ENCODE peak calls at places on chromosomes 11 and 22, in six cellular contexts. P, T, A, S, Q and K are unnamed samples.

GRCh38 chr11:19853901-19854300 is 141.3 kb downstream of the NAV2 start:
- DNase-seq in Q (no peak), T (no peak), A (no peak), P (no peak), S (no peak), K (no peak)

GRCh38 chr22:24592144-24592845 is 578 bp downstream of the LRRC75B start:
- DNase-seq in S (peak), T (peak), P (no peak), Q (peak), A (no peak), K (no peak)

GRCh38 chr11:29448246-29448877 is 568.5 kb downstream of the KCNA4 start:
- DNase-seq in Q (no peak), P (no peak), A (peak), T (no peak), S (no peak), K (no peak)

GRCh38 chr11:33542921-33543320 is 157.7 kb downstream of the C11orf91 start:
- DNase-seq in S (no peak), Q (peak), A (peak), T (peak), P (peak), K (peak)

GRCh38 chr11:70948416-70948815 is 304.0 kb downstream of the SHANK2 start:
- DNase-seq in Q (no peak), S (no peak), T (no peak), A (no peak), P (no peak), K (no peak)

GRCh38 chr22:42688914-42689275 is 31.8 kb downstream of the A4GALT start:
- DNase-seq in P (no peak), S (no peak), Q (no peak), A (no peak), T (no peak), K (no peak)

GRCh38 chr22:49953680-49954344 is 6.8 kb upstream of the PIM3 start:
- DNase-seq in Q (no peak), A (no peak), T (no peak), S (no peak), P (no peak), K (no peak)

GRCh38 chr11:36034572-36035331 is 90.9 kb downstream of the LDLRAD3 start:
- DNase-seq in A (peak), T (no peak), P (no peak), S (no peak), Q (peak), K (peak)

GRCh38 chr22:37996079-37996478 is 11.7 kb upstream of the SOX10 start:
- DNase-seq in A (no peak), S (no peak), T (no peak), Q (no peak), P (no peak), K (no peak)

GRCh38 chr11:11211888-11212287 is 141.2 kb downstream of the CSNK2A3 start:
- DNase-seq in P (no peak), Q (no peak), S (no peak), T (no peak), A (no peak), K (no peak)

GRCh38 chr11:115644846-115645245 is 140.6 kb upstream of the CADM1 start:
- DNase-seq in A (no peak), P (no peak), Q (no peak), S (no peak), T (no peak), K (no peak)

GRCh38 chr11:26947379-26947844 is 46.5 kb upstream of the FIBIN start:
- DNase-seq in S (no peak), A (no peak), P (peak), T (peak), Q (peak), K (peak)

GRCh38 chr11:12777208-12777874 is 103.1 kb downstream of the TEAD1 start:
- DNase-seq in P (no peak), A (no peak), Q (peak), S (no peak), T (no peak), K (no peak)

GRCh38 chr22:47765757-47766156 is 1003.3 kb downstream of the TBC1D22A start:
- DNase-seq in A (no peak), Q (no peak), P (no peak), T (no peak), S (no peak), K (no peak)

GRCh38 chr11:44848203-44848962 is 102.3 kb downstream of the TP53I11 start:
- DNase-seq in P (no peak), T (no peak), Q (no peak), A (no peak), S (no peak), K (no peak)

GRCh38 chr11:18490319-18490718 is 34.7 kb downstream of the LDHAL6A start:
- DNase-seq in P (no peak), T (no peak), Q (no peak), A (no peak), S (no peak), K (no peak)

GRCh38 chr22:45239378-45240136 is 1.1 kb downstream of the KIAA0930 start:
- DNase-seq in A (no peak), P (no peak), Q (no peak), T (no peak), S (no peak), K (no peak)

GRCh38 chr22:28822930-28823481 is 22.6 kb upstream of the XBP1 start:
- DNase-seq in T (no peak), Q (no peak), S (no peak), A (no peak), P (no peak), K (no peak)

GRCh38 chr11:43810929-43811596 is 69.6 kb upstream of the ALKBH3 start:
- DNase-seq in P (no peak), Q (no peak), A (no peak), S (no peak), T (no peak), K (no peak)
- TF ChIP-seq CTCF in P (peak), Q (peak), A (peak), S (no peak), T (peak), K (peak)

DNA sequence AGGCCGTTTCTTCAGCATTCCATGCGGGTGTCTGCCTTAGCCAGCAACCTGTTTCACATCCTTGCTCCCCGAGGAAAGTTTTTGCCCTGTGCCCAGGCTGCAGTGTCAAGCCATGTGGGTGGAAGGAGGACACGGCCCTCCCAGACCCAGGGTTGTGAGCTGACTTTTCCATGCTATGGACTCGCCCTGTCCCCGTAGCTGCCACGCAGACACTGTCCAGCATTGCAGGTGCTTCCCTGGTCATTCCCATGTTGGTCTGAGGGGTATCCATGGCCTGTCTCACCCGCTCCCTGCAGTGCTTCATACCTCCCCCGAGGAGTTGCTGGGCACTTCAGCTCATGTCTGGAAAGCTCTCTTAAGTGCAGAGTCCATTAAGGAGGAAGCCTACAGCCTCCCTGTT is 2.9 kb downstream of the DAGLA start:
- DNase-seq in T (no peak), Q (no peak), P (no peak), S (no peak), A (no peak), K (no peak)
- H3K4me3 ChIP-seq in T (no peak), Q (no peak), P (peak), S (no peak), A (no peak), K (no peak)

GRCh38 chr22:43827336-43827735 is 15.2 kb upstream of the EFCAB6 start:
- DNase-seq in P (no peak), T (no peak), A (no peak), S (no peak), Q (no peak), K (no peak)

GRCh38 chr22:43829448-43829821 is 17.3 kb upstream of the EFCAB6 start:
- DNase-seq in S (no peak), A (no peak), Q (peak), P (no peak), T (no peak), K (no peak)

GRCh38 chr22:43829904-43830851 is 18.1 kb upstream of the EFCAB6 start:
- DNase-seq in T (peak), A (no peak), Q (peak), P (peak), S (no peak), K (no peak)

GRCh38 chr22:43827926-43828710 is 16.0 kb upstream of the EFCAB6 start:
- DNase-seq in S (no peak), A (no peak), T (no peak), P (no peak), Q (no peak), K (no peak)

GRCh38 chr22:43828711-43829447 is 16.8 kb upstream of the EFCAB6 start:
- DNase-seq in Q (peak), A (no peak), T (peak), S (no peak), P (peak), K (no peak)
- TF ChIP-seq CTCF in Q (no peak), A (no peak), T (no peak), S (peak), P (peak), K (peak)

GRCh38 chr11:75562048-75562835 is at the start of gene SERPINH1:
- DNase-seq in P (peak), A (peak), T (peak), Q (peak), S (peak), K (no peak)

GRCh38 chr11:75565221-75565814 is 3.3 kb downstream of the SERPINH1 start:
- DNase-seq in S (no peak), Q (peak), P (peak), A (no peak), T (peak), K (no peak)

GRCh38 chr11:75563501-75563977 is 1.5 kb downstream of the SERPINH1 start:
- DNase-seq in P (no peak), T (no peak), Q (no peak), S (no peak), A (no peak), K (no peak)

GRCh38 chr11:75562836-75563484 is 907 bp downstream of the SERPINH1 start:
- DNase-seq in A (no peak), S (no peak), Q (peak), P (peak), T (no peak), K (no peak)

DNA sequence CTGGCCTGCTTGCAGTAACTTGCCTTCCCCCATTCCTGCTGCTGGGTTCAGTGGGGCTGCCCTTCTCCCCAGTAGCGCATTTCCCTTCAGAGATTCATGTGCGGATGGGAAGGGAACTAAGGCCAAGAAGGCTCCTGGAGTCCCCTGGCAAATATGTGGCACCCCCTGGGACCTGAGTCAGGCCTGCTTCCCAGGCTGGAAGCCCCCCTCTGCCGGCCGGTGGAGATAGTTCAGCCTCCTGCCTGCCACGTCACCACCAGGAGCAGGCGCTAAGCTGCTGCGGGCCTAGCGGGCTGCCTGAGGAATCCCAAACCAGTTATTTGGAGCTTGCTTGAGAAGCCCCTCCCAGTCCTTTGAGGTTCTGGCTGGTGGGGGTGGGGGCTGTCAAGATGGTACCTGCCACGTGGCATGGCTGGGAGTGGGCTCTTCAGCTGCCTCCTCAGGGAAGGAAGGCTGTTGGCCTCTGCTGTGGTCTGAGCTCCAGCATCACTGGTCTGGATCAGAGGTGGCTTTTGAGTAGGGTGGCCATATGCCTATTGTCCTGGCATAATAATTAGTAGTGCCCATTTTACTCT is 2.0 kb downstream of the SERPINH1 start:
- DNase-seq in P (peak), S (no peak), A (no peak), T (peak), Q (peak), K (no peak)
- H3K4me3 ChIP-seq in P (peak), S (no peak), A (peak), T (peak), Q (peak), K (peak)

DNA sequence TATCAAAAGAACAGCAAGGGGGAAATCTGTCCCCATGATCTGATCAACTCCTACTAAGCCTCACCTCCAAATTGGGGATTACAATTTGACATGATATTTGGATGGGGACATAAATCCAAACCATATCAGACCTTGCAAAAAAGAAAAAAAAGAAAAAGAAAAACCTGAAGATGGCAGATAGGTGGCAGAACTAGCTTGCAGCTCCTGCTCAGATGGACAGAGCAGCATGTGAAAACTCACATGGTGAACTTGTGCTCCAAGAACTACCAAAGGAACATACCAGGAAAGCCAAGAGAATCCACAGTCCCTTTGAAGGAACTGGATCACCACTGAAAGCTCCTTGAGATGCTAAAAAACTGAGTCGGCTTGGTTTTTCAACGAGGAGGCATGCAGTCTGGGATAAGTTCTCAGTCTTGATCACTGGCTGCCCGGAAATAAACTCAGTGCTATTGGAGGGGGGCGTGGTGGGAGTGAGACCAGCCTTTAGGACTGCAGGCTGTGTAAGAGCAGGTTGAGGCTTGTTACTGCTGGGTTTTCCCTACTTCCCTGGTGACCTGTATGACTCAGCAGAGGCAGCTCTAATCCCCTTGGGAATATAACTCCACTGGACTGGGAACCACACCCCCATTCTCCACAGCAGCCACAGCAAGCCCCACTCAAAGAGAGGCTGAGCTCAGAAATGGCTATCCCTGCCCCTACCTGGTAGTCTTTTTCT is 358.3 kb upstream of the ARHGAP42 start:
- DNase-seq in A (no peak), S (no peak), T (no peak), Q (no peak), P (no peak), K (no peak)
- TF ChIP-seq CTCF in A (no peak), S (no peak), T (no peak), Q (no peak), P (no peak), K (peak)